ENCODE peak calls at places on chromosomes 5 and 9, in five cellular contexts. One of them, this sample, is unnamed.
A peak's percentile ranks its signal among the peaks of the same experiment; 100 is the strongest.

GRCh38 chr9:94140418-94140780 is 56.1 kb downstream of the PTPDC1 start:
- DNase-seq in sigmoid colon: no peak
- DNase-seq in heart left ventricle: no peak
- DNase-seq in stomach: no peak
- DNase-seq in uterus: no peak
- DNase-seq in this sample: no peak

GRCh38 chr9:13446935-13447334 is 167.4 kb upstream of the MPDZ start:
- DNase-seq in sigmoid colon: no peak
- DNase-seq in heart left ventricle: no peak
- DNase-seq in stomach: no peak
- DNase-seq in uterus: no peak
- DNase-seq in this sample: no peak

GRCh38 chr5:168875839-168876238 is 296.7 kb upstream of the PANK3 start:
- DNase-seq in sigmoid colon: no peak
- DNase-seq in heart left ventricle: no peak
- DNase-seq in stomach: no peak
- DNase-seq in uterus: no peak
- DNase-seq in this sample: no peak

GRCh38 chr9:61667559-61668121 is 477.8 kb downstream of the SPATA31A7 start:
- DNase-seq in sigmoid colon: peak; percentile 62
- DNase-seq in heart left ventricle: peak; percentile 9
- DNase-seq in stomach: no peak
- DNase-seq in uterus: no peak
- DNase-seq in this sample: no peak

GRCh38 chr9:94906713-94907112 is 180.2 kb downstream of the AOPEP start:
- DNase-seq in sigmoid colon: no peak
- DNase-seq in heart left ventricle: no peak
- DNase-seq in stomach: no peak
- DNase-seq in uterus: no peak
- DNase-seq in this sample: no peak

GRCh38 chr9:97505845-97506244 is 4.4 kb downstream of the TMOD1 start:
- DNase-seq in sigmoid colon: no peak
- DNase-seq in heart left ventricle: no peak
- DNase-seq in stomach: no peak
- DNase-seq in uterus: no peak
- DNase-seq in this sample: no peak

GRCh38 chr5:122766130-122766529 is 8.8 kb upstream of the SNX2 start:
- DNase-seq in sigmoid colon: no peak
- DNase-seq in heart left ventricle: no peak
- DNase-seq in stomach: no peak
- DNase-seq in uterus: no peak
- DNase-seq in this sample: no peak

GRCh38 chr9:136525841-136526499 is 19.9 kb downstream of the NOTCH1 start:
- DNase-seq in sigmoid colon: peak; percentile 88
- DNase-seq in heart left ventricle: peak; percentile 50
- DNase-seq in stomach: peak; percentile 38
- DNase-seq in uterus: no peak
- DNase-seq in this sample: peak; percentile 76

GRCh38 chr9:78301466-78301865 is 4.5 kb downstream of the PSAT1 start:
- DNase-seq in sigmoid colon: no peak
- DNase-seq in heart left ventricle: no peak
- DNase-seq in stomach: no peak
- DNase-seq in uterus: no peak
- DNase-seq in this sample: no peak

GRCh38 chr5:78927657-78928282 is 57.3 kb downstream of the ARSB start:
- DNase-seq in sigmoid colon: no peak
- DNase-seq in heart left ventricle: no peak
- DNase-seq in stomach: no peak
- DNase-seq in uterus: no peak
- DNase-seq in this sample: no peak

GRCh38 chr5:108736855-108737254 is 10.8 kb upstream of the FER start:
- DNase-seq in sigmoid colon: no peak
- DNase-seq in heart left ventricle: no peak
- DNase-seq in stomach: no peak
- DNase-seq in uterus: no peak
- DNase-seq in this sample: no peak

GRCh38 chr9:94903961-94904421 is 177.5 kb downstream of the AOPEP start:
- DNase-seq in sigmoid colon: no peak
- DNase-seq in heart left ventricle: no peak
- DNase-seq in stomach: no peak
- DNase-seq in uterus: no peak
- DNase-seq in this sample: no peak

DNA sequence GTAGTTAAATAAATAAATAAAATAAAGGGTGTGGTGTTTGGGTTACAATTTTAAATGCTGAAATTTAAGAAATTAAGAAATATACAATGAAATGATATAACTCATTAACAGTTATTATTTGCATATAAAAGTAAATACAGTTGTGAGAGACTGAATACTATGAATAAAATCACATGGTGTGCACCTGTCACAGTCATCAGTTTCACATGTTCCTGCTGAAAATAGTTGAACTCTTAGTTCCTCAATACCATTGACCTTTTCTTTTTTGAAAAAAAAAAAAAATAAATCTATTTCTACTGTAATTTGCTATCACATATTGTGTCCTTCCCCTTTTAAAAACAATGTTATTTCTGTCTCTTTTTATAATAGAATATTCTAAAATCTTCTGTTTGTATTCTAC is 130.9 kb upstream of the CHD1 start:
- DNase-seq in sigmoid colon: no peak
- DNase-seq in heart left ventricle: no peak
- DNase-seq in stomach: no peak
- DNase-seq in uterus: no peak
- DNase-seq in this sample: no peak
- H3K27ac ChIP-seq in sigmoid colon: no peak overlapping the region
- H3K27ac ChIP-seq in heart left ventricle: no peak overlapping the region
- H3K27ac ChIP-seq in stomach: no peak overlapping the region
- H3K27ac ChIP-seq in uterus: no peak overlapping the region
- H3K27ac ChIP-seq in this sample: no peak overlapping the region

DNA sequence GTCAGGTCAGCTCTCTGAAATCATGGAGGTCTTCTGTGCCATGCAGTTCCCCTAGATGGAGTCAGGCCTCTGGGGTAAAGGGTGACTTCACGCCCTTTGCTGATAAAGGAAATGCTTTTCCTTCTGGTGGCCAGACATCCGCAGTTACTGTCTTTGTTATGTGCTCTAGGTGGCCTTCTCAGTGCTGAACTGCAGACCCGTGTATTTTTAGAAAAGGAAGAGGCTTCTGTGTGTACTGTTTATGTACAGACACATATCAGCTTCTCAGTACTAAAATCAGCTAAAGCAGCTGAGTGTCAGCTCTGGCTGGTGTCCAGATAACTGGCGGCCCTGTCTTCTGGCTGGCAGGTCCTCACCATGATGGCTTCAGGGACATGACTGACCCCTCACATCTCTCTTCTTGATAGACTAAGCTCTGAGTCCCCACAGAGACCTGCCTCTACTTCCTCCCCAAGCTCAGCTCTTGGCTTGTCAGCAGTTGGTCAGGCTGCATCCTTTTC is 75.3 kb downstream of the ARHGAP26 start:
- DNase-seq in sigmoid colon: no peak
- DNase-seq in heart left ventricle: peak; percentile 57
- DNase-seq in stomach: no peak
- DNase-seq in uterus: no peak
- DNase-seq in this sample: no peak
- H3K27ac ChIP-seq in sigmoid colon: peak overlapping the region; percentile 42
- H3K27ac ChIP-seq in heart left ventricle: no peak overlapping the region
- H3K27ac ChIP-seq in stomach: peak overlapping the region; percentile 80
- H3K27ac ChIP-seq in uterus: peak overlapping the region; percentile 12
- H3K27ac ChIP-seq in this sample: peak overlapping the region; percentile 56

GRCh38 chr5:179769276-179769675 is 24.5 kb upstream of the LTC4S start:
- DNase-seq in sigmoid colon: no peak
- DNase-seq in heart left ventricle: no peak
- DNase-seq in stomach: no peak
- DNase-seq in uterus: no peak
- DNase-seq in this sample: no peak
- H3K27ac ChIP-seq in sigmoid colon: no peak overlapping the region
- H3K27ac ChIP-seq in heart left ventricle: no peak overlapping the region
- H3K27ac ChIP-seq in stomach: no peak overlapping the region
- H3K27ac ChIP-seq in uterus: no peak overlapping the region
- H3K27ac ChIP-seq in this sample: no peak overlapping the region

DNA sequence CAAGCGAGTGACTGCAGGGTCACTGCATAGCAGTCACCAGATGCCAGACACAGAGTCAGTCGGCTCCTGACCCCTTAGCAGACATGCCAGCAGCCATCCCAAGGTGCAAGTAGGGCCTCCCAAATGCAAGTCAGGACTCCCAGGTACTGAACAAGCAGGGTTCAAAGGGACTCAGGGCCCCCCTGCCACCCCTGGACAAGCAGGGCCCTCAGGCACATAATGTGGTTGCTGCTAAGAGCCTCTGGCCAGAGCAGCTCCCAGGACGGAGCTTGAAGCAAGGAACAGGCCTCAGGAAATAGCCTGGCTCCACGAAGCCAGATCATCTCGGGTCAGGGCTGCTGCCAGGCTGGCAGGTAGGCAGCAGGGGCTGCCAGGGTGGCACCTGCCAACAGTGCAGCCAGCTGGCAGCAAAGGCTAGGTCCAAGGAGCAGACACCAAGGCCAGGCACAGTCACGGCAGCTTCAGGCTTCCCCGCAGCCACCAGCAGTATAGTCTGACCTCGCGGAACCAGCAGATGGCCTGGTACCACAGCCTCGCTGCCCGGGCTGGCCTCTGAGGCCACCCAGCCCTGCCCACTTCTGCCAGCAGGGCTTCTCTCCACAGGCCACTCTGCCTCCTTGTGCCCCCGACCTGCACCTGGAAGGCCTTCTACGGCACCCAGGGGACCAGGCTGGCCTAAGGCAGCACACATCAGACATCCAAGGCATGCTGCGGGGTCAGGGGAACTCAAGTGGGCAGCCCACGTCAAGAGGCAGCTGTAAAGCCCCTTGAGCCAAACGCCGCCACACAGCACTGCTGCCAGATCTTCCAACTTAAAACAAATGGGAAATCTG is 7.4 kb downstream of the EEIG1 start:
- DNase-seq in sigmoid colon: peak; percentile 71
- DNase-seq in heart left ventricle: no peak
- DNase-seq in stomach: peak; percentile 86
- DNase-seq in uterus: no peak
- DNase-seq in this sample: peak; percentile 93
- H3K27ac ChIP-seq in sigmoid colon: peak overlapping the region; percentile 99
- H3K27ac ChIP-seq in heart left ventricle: peak overlapping the region; percentile 74
- H3K27ac ChIP-seq in stomach: peak overlapping the region; percentile 97
- H3K27ac ChIP-seq in uterus: peak overlapping the region; percentile 91
- H3K27ac ChIP-seq in this sample: peak overlapping the region; percentile 80

GRCh38 chr5:145464194-145464593 is 370.9 kb downstream of the PRELID2 start:
- DNase-seq in sigmoid colon: no peak
- DNase-seq in heart left ventricle: no peak
- DNase-seq in stomach: no peak
- DNase-seq in uterus: no peak
- DNase-seq in this sample: no peak

GRCh38 chr5:145465487-145466263 is 369.5 kb downstream of the PRELID2 start:
- DNase-seq in sigmoid colon: no peak
- DNase-seq in heart left ventricle: no peak
- DNase-seq in stomach: no peak
- DNase-seq in uterus: no peak
- DNase-seq in this sample: no peak

GRCh38 chr5:145462525-145462924 is 372.6 kb downstream of the PRELID2 start:
- DNase-seq in sigmoid colon: no peak
- DNase-seq in heart left ventricle: no peak
- DNase-seq in stomach: no peak
- DNase-seq in uterus: no peak
- DNase-seq in this sample: no peak

GRCh38 chr5:145466533-145466932 is 368.6 kb downstream of the PRELID2 start:
- DNase-seq in sigmoid colon: no peak
- DNase-seq in heart left ventricle: no peak
- DNase-seq in stomach: no peak
- DNase-seq in uterus: no peak
- DNase-seq in this sample: no peak

DNA sequence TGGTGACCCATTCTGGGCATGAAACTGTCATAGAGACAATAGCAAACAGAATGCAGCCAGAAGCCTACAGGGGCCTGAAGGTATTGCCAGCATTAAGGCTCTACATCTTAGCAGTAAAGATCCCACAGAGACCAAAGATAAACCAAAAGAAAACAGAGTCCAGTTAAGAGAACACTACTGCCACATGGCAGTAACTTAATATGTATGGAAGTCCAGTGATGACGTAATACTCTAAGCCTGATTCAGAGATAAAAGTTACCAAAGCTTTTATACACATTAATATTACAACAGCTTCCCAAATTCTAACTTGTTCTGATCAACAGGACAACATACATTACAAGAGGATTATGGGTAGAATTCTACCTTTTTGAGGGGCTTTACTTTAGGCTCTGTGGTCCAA is 371.5 kb downstream of the PRELID2 start:
- DNase-seq in sigmoid colon: no peak
- DNase-seq in heart left ventricle: no peak
- DNase-seq in stomach: no peak
- DNase-seq in uterus: no peak
- DNase-seq in this sample: no peak
- H3K27ac ChIP-seq in sigmoid colon: no peak overlapping the region
- H3K27ac ChIP-seq in heart left ventricle: no peak overlapping the region
- H3K27ac ChIP-seq in stomach: peak overlapping the region; percentile 46
- H3K27ac ChIP-seq in uterus: no peak overlapping the region
- H3K27ac ChIP-seq in this sample: no peak overlapping the region

GRCh38 chr5:55096186-55096585 is 6.3 kb upstream of the GZMA start:
- DNase-seq in sigmoid colon: no peak
- DNase-seq in heart left ventricle: no peak
- DNase-seq in stomach: no peak
- DNase-seq in uterus: no peak
- DNase-seq in this sample: no peak
- H3K27ac ChIP-seq in sigmoid colon: no peak overlapping the region
- H3K27ac ChIP-seq in heart left ventricle: no peak overlapping the region
- H3K27ac ChIP-seq in stomach: no peak overlapping the region
- H3K27ac ChIP-seq in uterus: no peak overlapping the region
- H3K27ac ChIP-seq in this sample: no peak overlapping the region